ENCODE peak calls at places on chromosomes 1 and 21, in four cellular contexts. V is HCT116, Y is SK-N-SH, X is GM12878. L is an unnamed sample.

GRCh38 chr1:56437959-56438358 is 141.4 kb downstream of the PLPP3 start:
- DNase-seq in V (no peak), Y (no peak), X (no peak), L (no peak)

GRCh38 chr1:205495237-205495823 is 9.1 kb upstream of the CDK18 start:
- DNase-seq in V (no peak), Y (no peak), X (no peak), L (no peak)

GRCh38 chr1:163664706-163665321 is 343.1 kb downstream of the NUF2 start:
- DNase-seq in V (no peak), Y (peak), X (no peak), L (no peak)

GRCh38 chr1:200510228-200510623 is 100.4 kb upstream of the ZNF281 start:
- DNase-seq in V (peak), Y (peak), X (peak), L (peak)

GRCh38 chr1:202959276-202959620 is 1.1 kb upstream of the ADIPOR1 start:
- DNase-seq in V (peak), Y (no peak), X (no peak), L (no peak)

GRCh38 chr21:36718951-36719501 is 20.1 kb downstream of the SIM2 start:
- DNase-seq in V (peak), Y (no peak), X (no peak), L (no peak)

GRCh38 chr1:201042663-201043461 is 19.3 kb upstream of the KIF21B start:
- DNase-seq in V (peak), Y (peak), X (no peak), L (peak)

GRCh38 chr1:7436056-7437005 is 334.8 kb upstream of the VAMP3 start:
- DNase-seq in V (no peak), Y (no peak), X (no peak), L (no peak)

GRCh38 chr1:206581571-206581981 is 30.7 kb downstream of the EIF2D start:
- DNase-seq in V (no peak), Y (no peak), X (no peak), L (no peak)

GRCh38 chr21:20445971-20446370 is 552.2 kb upstream of the NCAM2 start:
- DNase-seq in V (no peak), Y (no peak), X (no peak), L (no peak)

GRCh38 chr1:56215771-56216170 is 363.6 kb downstream of the PLPP3 start:
- DNase-seq in V (no peak), Y (no peak), X (no peak), L (no peak)

GRCh38 chr1:204684551-204685235 is 845 bp downstream of the LRRN2 start:
- DNase-seq in V (no peak), Y (no peak), X (no peak), L (peak)

GRCh38 chr1:8815582-8816285 is 1.7 kb downstream of the RERE start:
- DNase-seq in V (no peak), Y (no peak), X (no peak), L (no peak)

GRCh38 chr1:52585474-52585873 is 16.7 kb upstream of the GPX7 start:
- DNase-seq in V (no peak), Y (no peak), X (no peak), L (no peak)

GRCh38 chr1:52592637-52593323 is 9.4 kb upstream of the GPX7 start:
- DNase-seq in V (no peak), Y (no peak), X (no peak), L (no peak)

GRCh38 chr1:52588535-52588934 is 13.6 kb upstream of the GPX7 start:
- DNase-seq in V (no peak), Y (no peak), X (no peak), L (no peak)

GRCh38 chr1:52590275-52590674 is 11.9 kb upstream of the GPX7 start:
- DNase-seq in V (no peak), Y (peak), X (no peak), L (no peak)

GRCh38 chr1:52588027-52588426 is 14.1 kb upstream of the GPX7 start:
- DNase-seq in V (no peak), Y (no peak), X (no peak), L (no peak)
- TF ChIP-seq JUND in V (no peak), Y (no peak), X (no peak), L (no peak)

DNA sequence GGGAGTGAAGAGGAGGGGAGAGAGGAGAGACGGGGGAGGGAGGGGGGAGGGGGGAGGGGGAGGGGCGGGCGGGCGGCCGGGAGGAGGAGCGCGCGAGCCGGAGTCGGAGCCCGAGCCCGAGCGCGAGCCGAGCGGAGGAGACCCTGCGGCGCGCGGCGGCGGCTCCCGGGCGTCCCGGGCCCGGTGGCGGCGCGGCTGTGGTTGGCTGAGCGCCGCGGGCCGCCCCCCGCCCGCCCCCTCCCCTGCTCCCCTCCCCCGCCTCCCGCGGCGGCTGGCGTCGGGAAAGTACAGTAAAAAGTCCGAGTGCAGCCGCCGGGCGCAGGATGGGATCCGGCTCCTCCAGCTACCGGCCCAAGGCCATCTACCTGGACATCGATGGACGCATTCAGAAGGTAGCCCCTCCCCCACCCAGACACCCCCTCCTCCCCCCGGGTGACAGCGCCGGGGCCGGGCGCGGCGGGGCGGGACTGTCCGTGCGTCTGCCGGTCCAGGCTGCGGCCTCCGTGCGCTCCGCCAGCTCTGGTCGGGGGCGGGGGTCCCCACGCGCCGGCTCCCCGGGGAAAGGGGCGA is at the start of gene PDE9A:
- DNase-seq in V (no peak), Y (peak), X (no peak), L (no peak)
- TF ChIP-seq JUND in V (no peak), Y (no peak), X (no peak), L (no peak)

GRCh38 chr1:115877511-115877910 is 36.6 kb upstream of the NHLH2 start:
- DNase-seq in V (no peak), Y (no peak), X (no peak), L (no peak)

GRCh38 chr1:115879977-115880376 is 39.1 kb upstream of the NHLH2 start:
- DNase-seq in V (no peak), Y (no peak), X (no peak), L (no peak)

GRCh38 chr1:115874497-115874896 is 33.6 kb upstream of the NHLH2 start:
- DNase-seq in V (no peak), Y (no peak), X (no peak), L (no peak)

GRCh38 chr1:115873184-115873583 is 32.3 kb upstream of the NHLH2 start:
- DNase-seq in V (no peak), Y (no peak), X (no peak), L (no peak)

GRCh38 chr1:115874929-115875328 is 34.0 kb upstream of the NHLH2 start:
- DNase-seq in V (no peak), Y (no peak), X (no peak), L (no peak)
- TF ChIP-seq JUND in V (no peak), Y (no peak), X (no peak), L (no peak)

GRCh38 chr1:110208916-110209650 is 1.0 kb upstream of the KCNC4 start:
- DNase-seq in V (no peak), Y (no peak), X (no peak), L (no peak)
- TF ChIP-seq JUND in V (no peak), Y (no peak), X (no peak), L (no peak)

L was measured in T47D.